ENCODE peak calls at places on chromosome 20, in nine cellular contexts. N is breast epithelium, F is Panc1, Z is endothelial cell of umbilical vein, M is H1, S is prostate gland, E is K562, X is transverse colon, T is spleen. W is an unnamed sample.

GRCh38 chr20:878511-879307 is 37.4 kb downstream of the ANGPT4 start:
- DNase-seq in N (no peak), F (no peak), Z (peak; percentile 20), M (no peak), S (no peak), E (peak; percentile 61), X (no peak), T (peak; percentile 18), W (no peak)

GRCh38 chr20:20690676-20691476 is 21.6 kb downstream of the RALGAPA2 start:
- DNase-seq in N (no peak), F (no peak), Z (no peak), M (no peak), S (no peak), E (no peak), X (no peak), T (no peak), W (no peak)

GRCh38 chr20:61146006-61146405 is 106.1 kb upstream of the CDH4 start:
- DNase-seq in N (no peak), F (no peak), Z (no peak), M (no peak), S (no peak), E (no peak), X (no peak), T (no peak), W (no peak)

GRCh38 chr20:37915800-37916570 is 13.1 kb downstream of the VSTM2L start:
- DNase-seq in N (no peak), F (no peak), Z (no peak), M (no peak), S (no peak), E (no peak), X (no peak), T (no peak), W (no peak)

GRCh38 chr20:64167676-64168075 is 3.4 kb downstream of the MYT1 start:
- DNase-seq in N (no peak), F (no peak), Z (no peak), M (no peak), S (no peak), E (no peak), X (no peak), T (no peak), W (no peak)

GRCh38 chr20:37727247-37727956 is 33.6 kb downstream of the CTNNBL1 start:
- DNase-seq in N (no peak), F (no peak), Z (no peak), M (no peak), S (no peak), E (no peak), X (no peak), T (no peak), W (no peak)

GRCh38 chr20:12715371-12715770 is 293.4 kb upstream of the SPTLC3 start:
- DNase-seq in N (no peak), F (no peak), Z (no peak), M (no peak), S (no peak), E (no peak), X (no peak), T (no peak), W (no peak)

GRCh38 chr20:8194721-8195120 is 62.7 kb downstream of the PLCB1 start:
- DNase-seq in N (no peak), F (no peak), Z (no peak), M (no peak), S (no peak), E (no peak), X (no peak), T (no peak), W (no peak)

GRCh38 chr20:9971746-9972145 is 63.0 kb upstream of the ANKEF1 start:
- DNase-seq in N (no peak), F (no peak), Z (no peak), M (no peak), S (no peak), E (no peak), X (no peak), T (no peak), W (no peak)

GRCh38 chr20:1494436-1494835 is 3.2 kb upstream of the SIRPB2 start:
- DNase-seq in N (no peak), F (no peak), Z (no peak), M (no peak), S (no peak), E (no peak), X (no peak), T (no peak), W (no peak)

GRCh38 chr20:11777861-11778570 is 139.7 kb upstream of the BTBD3 start:
- DNase-seq in N (no peak), F (no peak), Z (peak; percentile 79), M (no peak), S (no peak), E (no peak), X (no peak), T (no peak), W (no peak)

GRCh38 chr20:33648396-33649004 is 13.6 kb upstream of the C20orf144 start:
- DNase-seq in N (no peak), F (no peak), Z (no peak), M (no peak), S (no peak), E (no peak), X (no peak), T (peak; percentile 6), W (no peak)

GRCh38 chr20:48703107-48703506 is 124.7 kb downstream of the PREX1 start:
- DNase-seq in N (no peak), F (no peak), Z (no peak), M (no peak), S (no peak), E (no peak), X (no peak), T (peak; percentile 71), W (peak; percentile 60)

GRCh38 chr20:8414611-8415274 is 282.7 kb downstream of the PLCB1 start:
- DNase-seq in N (no peak), F (no peak), Z (no peak), M (no peak), S (no peak), E (no peak), X (no peak), T (no peak), W (no peak)

GRCh38 chr20:37526238-37526838 is 1.3 kb downstream of the BLCAP start:
- DNase-seq in N (peak; percentile 77), F (no peak), Z (peak; percentile 97), M (no peak), S (peak; percentile 80), E (peak; percentile 78), X (peak; percentile 33), T (peak; percentile 72), W (no peak)

GRCh38 chr20:51508158-51508557 is 34.4 kb downstream of the NFATC2 start:
- DNase-seq in N (no peak), F (no peak), Z (no peak), M (no peak), S (no peak), E (no peak), X (no peak), T (no peak), W (no peak)
- H3K4me1 ChIP-seq in N (no peaks in the 10 kb centered on the region), F (peaks cover 18% of the 10 kb centered on the region), Z (no peaks in the 10 kb centered on the region), M (no peaks in the 10 kb centered on the region), S (no peaks in the 10 kb centered on the region), E (peaks cover 12% of the 10 kb centered on the region), X (no peaks in the 10 kb centered on the region), T (no peaks in the 10 kb centered on the region), W (peaks cover 6% of the 10 kb centered on the region)

GRCh38 chr20:24960861-24961260 is 11.8 kb downstream of the CST7 start:
- DNase-seq in N (no peak), F (no peak), Z (no peak), M (no peak), S (no peak), E (no peak), X (no peak), T (no peak), W (no peak)

GRCh38 chr20:24958506-24959385 is 9.7 kb downstream of the CST7 start:
- DNase-seq in N (no peak), F (no peak), Z (no peak), M (no peak), S (no peak), E (no peak), X (no peak), T (peak; percentile 66), W (peak; percentile 52)

GRCh38 chr20:24961384-24962181 is 12.5 kb downstream of the CST7 start:
- DNase-seq in N (no peak), F (no peak), Z (no peak), M (no peak), S (no peak), E (no peak), X (no peak), T (peak; percentile 67), W (peak; percentile 28)

GRCh38 chr20:24959591-24960301 is 10.7 kb downstream of the CST7 start:
- DNase-seq in N (no peak), F (no peak), Z (no peak), M (no peak), S (no peak), E (no peak), X (no peak), T (peak; percentile 76), W (peak; percentile 59)

GRCh38 chr20:24960302-24960801 is 11.3 kb downstream of the CST7 start:
- DNase-seq in N (no peak), F (no peak), Z (no peak), M (no peak), S (no peak), E (no peak), X (no peak), T (peak; percentile 80), W (peak; percentile 50)
- TF ChIP-seq POLR2AphosphoS5 in N (no peak), F (no peak), Z (no peak), M (no peak), S (no peak), E (no peak), X (no peak), T (peak; percentile 32), W (no peak)

GRCh38 chr20:46555370-46555956 is 5.0 kb upstream of the OCSTAMP start:
- DNase-seq in N (no peak), F (no peak), Z (no peak), M (no peak), S (no peak), E (no peak), X (no peak), T (no peak), W (no peak)

GRCh38 chr20:46551508-46552280 is 1.2 kb upstream of the OCSTAMP start:
- DNase-seq in N (no peak), F (no peak), Z (no peak), M (no peak), S (no peak), E (no peak), X (no peak), T (no peak), W (no peak)

GRCh38 chr20:46550441-46550840 is at the start of gene OCSTAMP:
- DNase-seq in N (no peak), F (no peak), Z (no peak), M (no peak), S (no peak), E (no peak), X (no peak), T (no peak), W (no peak)

GRCh38 chr20:46554850-46555249 is 4.4 kb upstream of the OCSTAMP start:
- DNase-seq in N (no peak), F (no peak), Z (no peak), M (no peak), S (no peak), E (no peak), X (no peak), T (no peak), W (no peak)

GRCh38 chr20:46552460-46553420 is 2.3 kb upstream of the OCSTAMP start:
- DNase-seq in N (no peak), F (no peak), Z (no peak), M (no peak), S (no peak), E (peak; percentile 8), X (no peak), T (no peak), W (no peak)
- H3K4me1 ChIP-seq in N (no peaks in the 10 kb centered on the region), F (no peaks in the 10 kb centered on the region), Z (peaks cover 4% of the 10 kb centered on the region), M (peaks cover 12% of the 10 kb centered on the region), S (no peaks in the 10 kb centered on the region), E (peaks cover 5% of the 10 kb centered on the region), X (no peaks in the 10 kb centered on the region), T (peaks cover 16% of the 10 kb centered on the region), W (no peaks in the 10 kb centered on the region)

GRCh38 chr20:50194831-50195523 is 4.3 kb downstream of the CEBPB start:
- DNase-seq in N (no peak), F (no peak), Z (no peak), M (no peak), S (no peak), E (peak; percentile 46), X (no peak), T (no peak), W (peak; percentile 80)
- TF ChIP-seq POLR2AphosphoS5 in N (no peak), F (peak; percentile 52), Z (no peak), M (no peak), S (no peak), E (no peak), X (peak; percentile 15), T (peak; percentile 84), W (peak; percentile 45)

W was measured in sigmoid colon.